ENCODE peak calls at places on chromosomes 12 and 14, in four cellular contexts. N is cardiac muscle cell, K is spleen, G is heart left ventricle. U is an unnamed sample.

GRCh38 chr14:105019861-105020814 is 745 bp downstream of the CDCA4 start:
- DNase-seq in G (no peak), N (peak; percentile 46), K (peak; percentile 93), U (peak; percentile 53)

GRCh38 chr12:3667485-3667884 is 85.4 kb downstream of the CRACR2A start:
- DNase-seq in G (no peak), N (no peak), K (no peak), U (no peak)

GRCh38 chr12:10189653-10190052 is 10.8 kb downstream of the TMEM52B start:
- DNase-seq in N (peak; percentile 47), K (no peak), G (peak; percentile 31), U (no peak)

GRCh38 chr12:109718390-109718789 is 4.8 kb downstream of the FAM222A start:
- DNase-seq in K (no peak), N (no peak), G (no peak), U (no peak)

GRCh38 chr12:123027726-123028445 is 47.4 kb downstream of the ARL6IP4 start:
- DNase-seq in K (peak; percentile 37), G (peak; percentile 38), N (no peak), U (no peak)

GRCh38 chr12:131923260-131923659 is 5.8 kb upstream of the PUS1 start:
- DNase-seq in G (peak; percentile 33), N (no peak), K (no peak), U (no peak)

GRCh38 chr12:106123551-106123991 is 15.2 kb downstream of the NUAK1 start:
- DNase-seq in N (no peak), K (no peak), G (peak; percentile 87), U (no peak)

GRCh38 chr14:74618078-74618952 is 6.3 kb upstream of the LTBP2 start:
- DNase-seq in K (peak; percentile 87), N (peak; percentile 79), G (peak; percentile 41), U (peak; percentile 58)

GRCh38 chr14:82642425-82642824 is 1108.8 kb upstream of the SEL1L start:
- DNase-seq in K (peak; percentile 34), G (no peak), N (peak; percentile 13), U (no peak)

GRCh38 chr14:39184628-39185255 is 9.7 kb downstream of the PNN start:
- DNase-seq in N (no peak), K (no peak), G (no peak), U (no peak)

GRCh38 chr14:68977137-68977740 is 1.9 kb downstream of the ACTN1 start:
- DNase-seq in K (peak; percentile 78), N (no peak), G (no peak), U (no peak)

GRCh38 chr14:55129428-55130193 is 559 bp downstream of the LGALS3 start:
- DNase-seq in G (peak; percentile 82), N (peak; percentile 75), K (peak; percentile 90), U (peak; percentile 80)

GRCh38 chr12:52630609-52631200 is 12.3 kb upstream of the KRT73 start:
- DNase-seq in N (no peak), G (no peak), K (peak; percentile 15), U (no peak)

GRCh38 chr12:92973614-92974013 is 44.5 kb upstream of the EEA1 start:
- DNase-seq in N (peak; percentile 90), G (no peak), K (no peak), U (no peak)

GRCh38 chr12:102567031-102567985 is 86.9 kb upstream of the IGF1 start:
- DNase-seq in K (no peak), N (peak; percentile 52), G (no peak), U (no peak)

GRCh38 chr12:102484017-102484731 is 3.8 kb upstream of the IGF1 start:
- DNase-seq in G (peak; percentile 56), N (peak; percentile 76), K (no peak), U (no peak)

GRCh38 chr12:31572900-31573299 is 18.0 kb downstream of the DENND5B start:
- DNase-seq in G (no peak), N (no peak), K (no peak), U (no peak)
- H3K4me1 ChIP-seq in G (peaks cover 5% of the 10 kb centered on the region), N (peaks cover 59% of the 10 kb centered on the region), K (peaks cover 20% of the 10 kb centered on the region), U (no peaks in the 10 kb centered on the region)

GRCh38 chr12:15208140-15208539 is 13.1 kb downstream of the RERG start:
- DNase-seq in K (no peak), N (peak; percentile 75), G (no peak), U (no peak)
- TF ChIP-seq CTCF in K (no peak), N (peak; percentile 47), G (no peak), U (no peak)

DNA sequence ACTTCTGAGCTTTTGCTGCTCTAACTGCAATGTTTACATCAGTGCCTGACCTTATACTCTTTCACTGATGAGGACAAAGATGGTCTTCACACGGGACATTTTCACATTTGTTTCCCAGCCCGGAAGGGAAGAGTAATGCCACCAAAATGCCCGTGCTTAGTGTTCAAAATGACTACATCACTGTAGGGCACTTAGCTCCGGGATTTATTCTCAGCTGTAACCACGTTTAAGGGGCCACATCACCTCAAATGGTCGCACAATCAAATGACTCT is 2.9 kb downstream of the GSG1 start:
- DNase-seq in K (no peak), N (no peak), G (no peak), U (no peak)
- H3K4me3 ChIP-seq in K (peak overlapping the region; percentile 49), N (peak overlapping the region; percentile 29), G (peak overlapping the region; percentile 56), U (peak overlapping the region; percentile 43)

DNA sequence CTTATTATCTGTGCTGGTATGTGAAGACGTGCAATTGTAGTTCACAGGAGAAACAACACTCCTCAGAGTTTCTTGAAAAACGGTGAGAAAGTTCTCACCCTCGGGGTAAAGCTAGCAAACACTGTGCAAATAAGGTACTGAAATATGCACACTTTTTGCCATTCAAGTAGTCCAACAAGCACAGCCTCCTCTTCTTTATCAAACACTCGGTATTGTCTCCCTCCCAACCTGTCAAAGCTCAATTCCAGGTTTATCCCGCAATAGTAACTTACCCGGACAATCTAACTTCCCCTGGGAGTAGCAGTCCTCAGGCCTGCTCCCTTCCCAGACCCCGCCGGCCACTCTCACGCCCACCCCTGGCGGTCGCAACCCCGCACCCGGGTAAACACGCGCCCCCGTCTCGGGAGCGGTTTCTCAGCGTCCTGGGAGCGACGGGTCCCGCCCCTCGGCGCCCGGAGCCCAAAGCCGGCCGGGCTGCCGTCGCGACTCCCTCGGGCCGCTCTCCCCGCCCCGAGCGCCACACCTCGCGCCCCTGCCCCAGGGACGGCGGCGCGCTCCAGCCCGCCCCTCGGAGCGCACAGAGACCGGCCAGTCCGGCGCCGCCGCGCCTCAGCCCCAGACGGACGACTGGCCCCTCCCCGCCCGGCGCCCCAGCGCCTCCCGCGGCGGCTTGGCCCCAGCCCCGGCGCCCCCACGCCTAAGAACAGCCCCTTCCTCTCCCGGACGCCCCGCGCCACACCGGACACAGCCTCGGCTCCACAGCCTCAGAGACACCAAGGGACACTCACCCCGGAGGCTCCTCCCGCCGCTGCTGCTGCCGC is 594 bp downstream of the BTBD7 start:
- DNase-seq in K (peak; percentile 93), N (peak; percentile 57), G (peak; percentile 67), U (peak; percentile 94)
- H3K4me1 ChIP-seq in K (peaks cover 45% of the 10 kb centered on the region), N (peaks cover 28% of the 10 kb centered on the region), G (peaks cover 22% of the 10 kb centered on the region), U (peaks cover 4% of the 10 kb centered on the region)

GRCh38 chr12:115470977-115471376 is 787.0 kb upstream of the TBX3 start:
- DNase-seq in G (no peak), N (no peak), K (no peak), U (no peak)

GRCh38 chr12:115467531-115467930 is 783.6 kb upstream of the TBX3 start:
- DNase-seq in K (no peak), G (no peak), N (no peak), U (no peak)

GRCh38 chr12:115466076-115466475 is 782.1 kb upstream of the TBX3 start:
- DNase-seq in K (no peak), N (peak; percentile 7), G (no peak), U (no peak)

GRCh38 chr12:115470526-115470925 is 786.6 kb upstream of the TBX3 start:
- DNase-seq in N (no peak), G (no peak), K (no peak), U (no peak)

DNA sequence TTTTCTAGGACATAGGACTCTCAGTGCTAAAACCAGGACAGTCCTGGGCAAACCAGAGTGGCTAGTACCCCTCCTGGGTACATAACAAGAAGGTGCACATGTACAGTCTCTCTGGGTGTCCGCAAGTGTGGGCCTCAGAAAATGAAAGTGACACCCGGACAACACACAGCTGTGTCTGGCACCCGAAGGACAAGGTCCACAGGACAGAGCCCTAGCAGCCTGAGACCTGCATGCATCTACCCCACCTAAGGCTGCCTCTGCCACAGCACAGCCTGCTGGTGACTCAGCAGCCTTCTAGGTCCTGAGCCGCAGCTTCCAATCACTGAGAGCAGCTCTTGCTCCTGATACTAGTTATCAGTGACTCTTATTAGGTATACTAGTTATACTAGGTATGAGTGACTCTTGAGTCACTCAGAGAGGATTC is 784.1 kb upstream of the TBX3 start:
- DNase-seq in N (peak; percentile 17), G (no peak), K (no peak), U (no peak)
- TF ChIP-seq CTCF in N (peak; percentile 29), G (no peak), K (no peak), U (no peak)

DNA sequence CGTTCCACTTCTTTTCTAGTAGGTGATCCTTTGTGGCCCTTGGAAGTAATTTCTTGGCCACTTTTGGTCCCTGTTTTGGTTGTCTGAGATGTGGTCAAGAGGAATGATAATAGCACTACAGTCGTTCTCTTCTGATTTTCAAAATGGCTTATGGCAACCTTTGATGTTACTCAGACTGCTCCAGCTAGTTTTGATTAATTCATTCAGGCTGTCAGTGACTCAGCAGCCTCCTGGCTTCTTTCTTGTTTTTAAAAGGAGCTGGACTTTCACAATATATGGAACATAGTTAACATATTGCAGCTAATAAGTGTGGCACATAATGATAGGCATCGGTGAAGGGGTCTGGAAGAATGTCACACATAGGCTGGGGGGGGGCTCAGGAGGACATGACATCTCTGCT is 47.3 kb downstream of the WDR20 start:
- DNase-seq in N (peak; percentile 80), G (no peak), K (no peak), U (no peak)
- H3K4me3 ChIP-seq in N (no peak overlapping the region), G (no peak overlapping the region), K (no peak overlapping the region), U (no peak overlapping the region)

GRCh38 chr14:93522221-93522620 is 91.5 kb downstream of the UNC79 start:
- DNase-seq in G (no peak), K (no peak), N (no peak), U (no peak)
- H3K4me1 ChIP-seq in G (no peaks in the 10 kb centered on the region), K (no peaks in the 10 kb centered on the region), N (no peaks in the 10 kb centered on the region), U (no peaks in the 10 kb centered on the region)

DNA sequence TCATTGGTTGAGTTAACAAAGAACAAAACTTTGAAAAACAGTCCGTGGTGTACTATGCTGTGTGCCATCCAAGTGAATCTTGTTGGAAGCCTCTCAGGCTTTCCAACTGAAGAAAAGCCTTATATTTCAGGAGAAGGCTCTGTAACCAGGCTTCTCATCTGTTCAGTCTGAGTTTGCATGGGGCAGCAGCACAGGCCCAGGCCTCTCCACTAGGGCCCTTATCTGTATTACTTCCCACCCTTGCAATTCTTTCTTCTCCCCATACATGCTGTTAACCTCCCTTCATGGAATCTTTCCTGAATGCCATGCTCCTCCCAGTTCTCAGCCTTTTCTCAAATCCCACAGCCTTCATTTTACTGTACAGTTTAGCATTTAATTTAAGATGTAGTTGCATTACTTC is 28.3 kb downstream of the FRMD6 start:
- DNase-seq in N (peak; percentile 46), K (no peak), G (no peak), U (no peak)
- TF ChIP-seq CTCF in N (no peak), K (no peak), G (no peak), U (no peak)